ENCODE peak calls at places on chromosomes 5 and 9, in four cellular contexts. C, H, X and E are unnamed samples.

GRCh38 chr9:132151118-132151517 is 10.7 kb upstream of the NTNG2 start:
- DNase-seq in C (no peak), X (no peak), H (no peak), E (no peak)

GRCh38 chr9:132006657-132007370 is 72.9 kb downstream of the MED27 start:
- DNase-seq in C (peak; percentile 70), H (peak; percentile 88), X (peak; percentile 72), E (no peak)

GRCh38 chr9:136695435-136695895 is 8.2 kb upstream of the AGPAT2 start:
- DNase-seq in X (no peak), C (no peak), H (no peak), E (no peak)

GRCh38 chr9:128995791-128996190 is 32.3 kb downstream of the SH3GLB2 start:
- DNase-seq in H (no peak), X (no peak), C (no peak), E (no peak)

GRCh38 chr5:169567079-169567478 is 16.5 kb upstream of the SPDL1 start:
- DNase-seq in C (peak; percentile 25), H (no peak), X (peak; percentile 10), E (no peak)

GRCh38 chr9:114503522-114504340 is 1.5 kb downstream of the WHRN start:
- DNase-seq in C (no peak), X (no peak), H (no peak), E (no peak)

GRCh38 chr9:110101531-110102161 is 106.3 kb downstream of the C9orf152 start:
- DNase-seq in H (peak; percentile 45), C (peak; percentile 45), X (peak; percentile 83), E (no peak)

GRCh38 chr5:150640311-150641005 is at the start of gene SYNPO:
- DNase-seq in H (peak; percentile 98), X (peak; percentile 98), C (peak; percentile 93), E (peak; percentile 90)

GRCh38 chr9:107750741-107751521 is 261.4 kb upstream of the KLF4 start:
- DNase-seq in C (peak; percentile 99), H (peak; percentile 100), X (peak; percentile 99), E (peak; percentile 98)

GRCh38 chr9:104088416-104088815 is 5.7 kb upstream of the SMC2 start:
- DNase-seq in C (peak; percentile 23), X (peak; percentile 3), H (no peak), E (no peak)

GRCh38 chr5:523658-524441 is 399 bp downstream of the SLC9A3 start:
- DNase-seq in H (no peak), X (no peak), C (no peak), E (no peak)

GRCh38 chr5:15510092-15510491 is 10.1 kb downstream of the FBXL7 start:
- DNase-seq in H (peak; percentile 26), C (peak; percentile 96), X (peak; percentile 35), E (no peak)

GRCh38 chr5:168377525-168377924 is 86.1 kb downstream of the WWC1 start:
- DNase-seq in H (no peak), X (no peak), C (no peak), E (no peak)

GRCh38 chr5:7762267-7762666 is 88.7 kb downstream of the CFAP90 start:
- DNase-seq in H (no peak), X (no peak), C (no peak), E (no peak)

GRCh38 chr5:14219800-14220512 is 76.8 kb downstream of the TRIO start:
- DNase-seq in H (no peak), X (no peak), C (no peak), E (no peak)

GRCh38 chr9:124869466-124869985 is 7.6 kb downstream of the ARPC5L start:
- DNase-seq in H (no peak), X (no peak), C (no peak), E (no peak)

GRCh38 chr5:157516626-157517325 is 56.8 kb downstream of the NIPAL4 start:
- DNase-seq in H (peak; percentile 97), C (peak; percentile 95), X (peak; percentile 96), E (peak; percentile 89)

DNA sequence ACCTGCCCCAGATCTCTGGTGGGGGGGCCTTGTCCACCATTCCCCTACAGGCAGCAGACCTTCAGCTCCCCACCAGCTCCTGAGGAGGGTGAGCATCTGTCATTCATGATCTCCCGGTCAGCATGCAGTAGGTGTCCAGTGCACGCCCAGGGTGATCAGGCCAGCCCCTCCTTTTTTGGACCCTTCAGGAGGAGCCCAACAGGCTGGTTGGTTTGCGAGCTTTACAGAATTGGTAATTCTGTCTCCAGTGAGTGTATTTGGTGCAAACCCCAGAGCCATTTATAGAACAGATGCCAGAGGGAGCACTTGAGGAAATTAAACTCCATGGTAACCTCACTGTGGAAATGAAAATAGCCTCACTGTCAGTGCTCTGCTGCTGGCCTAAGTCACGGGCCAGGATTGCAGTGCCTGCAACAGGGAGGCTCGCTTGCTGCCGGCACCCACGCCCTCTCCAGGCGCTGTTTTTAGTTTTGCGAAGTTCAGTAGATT is 23.4 kb downstream of the WNK2 start:
- DNase-seq in H (peak; percentile 34), X (peak; percentile 11), C (peak; percentile 76), E (peak; percentile 25)
- TF ChIP-seq CTCF in H (no peak), X (no peak), C (peak; percentile 22), E (no peak)

GRCh38 chr5:88108490-88109279 is 160.0 kb downstream of the TMEM161B start:
- DNase-seq in C (no peak), X (no peak), H (peak; percentile 10), E (no peak)
- H3K4me3 ChIP-seq in C (no peak overlapping the region), X (no peak overlapping the region), H (no peak overlapping the region), E (no peak overlapping the region)

GRCh38 chr5:74934949-74935751 is 69.0 kb upstream of the FAM169A start:
- DNase-seq in C (peak; percentile 82), X (peak; percentile 50), H (peak; percentile 75), E (peak; percentile 29)
- TF ChIP-seq CTCF in C (peak; percentile 58), X (peak; percentile 38), H (peak; percentile 40), E (peak; percentile 39)

DNA sequence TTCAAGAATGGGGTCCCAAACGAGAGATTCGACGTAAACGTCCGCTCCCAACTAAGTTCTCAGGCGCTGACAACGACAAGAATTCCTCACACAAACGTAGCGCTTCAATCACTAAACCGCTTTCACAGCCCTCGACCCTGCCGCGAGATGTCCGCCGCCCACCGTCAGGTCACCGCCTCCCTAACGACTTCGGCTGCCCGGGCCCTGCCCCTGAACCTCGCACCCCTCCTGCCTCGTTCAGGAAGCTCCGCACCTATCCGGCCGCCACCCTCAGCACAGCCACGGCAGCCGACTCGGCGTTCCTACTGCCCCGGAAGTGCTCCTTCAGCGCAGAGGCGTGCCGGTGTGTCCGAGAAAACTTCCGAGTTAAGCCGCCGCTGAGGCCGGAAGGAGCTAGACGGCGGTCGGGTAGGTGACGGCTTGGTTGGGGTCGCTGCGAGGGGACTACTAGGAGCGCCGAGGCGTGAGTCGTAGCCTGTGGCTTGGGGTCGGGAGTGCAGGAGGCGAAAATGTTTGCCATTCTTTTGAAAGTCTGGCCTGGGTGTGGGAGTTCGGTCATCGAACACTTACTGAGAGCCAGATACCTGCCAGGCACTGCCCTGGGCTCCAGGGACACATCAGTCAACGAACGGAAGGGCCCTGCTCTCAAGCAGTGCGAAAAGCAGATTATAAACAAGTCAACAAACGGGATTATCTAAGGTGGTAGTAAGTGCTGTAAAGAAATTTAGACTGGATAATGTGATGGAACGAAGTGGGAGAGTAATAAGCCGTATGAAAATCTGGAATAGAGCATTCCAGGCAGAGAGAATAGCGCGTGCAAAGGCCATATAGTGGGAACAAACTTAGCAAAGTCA is at the start of the genes FAM114A2 and MFAP3:
- DNase-seq in C (peak; percentile 79), H (peak; percentile 80), X (peak; percentile 82), E (peak; percentile 85)
- H3K4me3 ChIP-seq in C (peak within 1 kb of the TSS; percentile 94), H (peak within 1 kb of the TSS; percentile 95), X (peak within 1 kb of the TSS; percentile 59), E (peak within 1 kb of the TSS; percentile 95)

GRCh38 chr5:126778675-126779403 is 1.9 kb downstream of the LMNB1 start:
- DNase-seq in C (no peak), H (peak; percentile 9), X (no peak), E (no peak)

GRCh38 chr5:126777974-126778674 is 1.2 kb downstream of the LMNB1 start:
- DNase-seq in X (peak; percentile 95), C (peak; percentile 92), H (peak; percentile 94), E (peak; percentile 92)

GRCh38 chr5:126780165-126780827 is 3.4 kb downstream of the LMNB1 start:
- DNase-seq in X (peak; percentile 81), H (peak; percentile 83), C (peak; percentile 75), E (peak; percentile 69)

GRCh38 chr5:126776499-126777256 is at the start of gene LMNB1:
- DNase-seq in X (peak; percentile 94), H (peak; percentile 94), C (peak; percentile 93), E (peak; percentile 86)

GRCh38 chr5:126777257-126777973 is 479 bp downstream of the LMNB1 start:
- DNase-seq in C (peak; percentile 52), X (peak; percentile 61), H (peak; percentile 53), E (peak; percentile 51)
- TF ChIP-seq CTCF in C (peak; percentile 13), X (peak; percentile 16), H (no peak), E (peak; percentile 34)

DNA sequence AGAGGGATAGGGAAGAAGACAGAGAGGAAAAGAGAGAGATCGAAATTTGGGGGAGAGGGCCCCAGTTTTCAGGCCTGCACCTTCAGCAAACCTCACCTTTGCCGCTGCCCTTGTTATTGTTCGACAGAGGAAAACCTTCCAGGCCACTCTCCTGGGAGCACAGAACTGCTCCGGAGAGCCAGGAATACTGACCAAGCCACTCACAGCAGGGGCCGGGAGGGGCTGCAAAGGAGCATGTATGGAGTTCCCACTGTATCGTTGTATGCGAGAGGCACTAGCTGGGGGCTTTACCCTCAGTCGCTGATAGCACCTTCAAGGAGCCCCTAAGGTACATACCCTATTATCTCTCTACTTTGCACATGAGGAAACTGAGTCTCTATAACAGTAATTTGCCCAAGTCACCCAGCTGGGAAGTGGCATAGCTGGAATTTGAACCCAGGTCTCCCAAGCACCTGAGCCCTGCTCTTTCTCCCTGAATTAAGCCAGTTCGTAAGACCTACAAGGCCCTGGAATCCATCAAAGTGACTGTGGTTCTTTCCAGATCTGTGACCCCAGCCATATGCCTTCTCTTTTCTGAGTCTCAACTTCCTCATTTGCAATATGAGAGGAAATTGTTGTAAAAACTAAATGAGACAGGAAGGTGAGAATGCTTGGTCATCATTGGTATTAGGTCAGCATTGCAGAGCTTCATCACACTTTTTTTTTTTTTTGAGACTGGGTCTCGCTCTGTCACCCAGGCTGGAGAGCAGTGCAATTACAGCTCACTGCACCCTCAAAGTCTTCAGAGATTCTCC is 21.0 kb upstream of the FOXE1 start:
- DNase-seq in X (no peak), H (no peak), C (no peak), E (no peak)
- H3K4me3 ChIP-seq in X (no peak overlapping the region), H (no peak overlapping the region), C (no peak overlapping the region), E (no peak overlapping the region)

DNA sequence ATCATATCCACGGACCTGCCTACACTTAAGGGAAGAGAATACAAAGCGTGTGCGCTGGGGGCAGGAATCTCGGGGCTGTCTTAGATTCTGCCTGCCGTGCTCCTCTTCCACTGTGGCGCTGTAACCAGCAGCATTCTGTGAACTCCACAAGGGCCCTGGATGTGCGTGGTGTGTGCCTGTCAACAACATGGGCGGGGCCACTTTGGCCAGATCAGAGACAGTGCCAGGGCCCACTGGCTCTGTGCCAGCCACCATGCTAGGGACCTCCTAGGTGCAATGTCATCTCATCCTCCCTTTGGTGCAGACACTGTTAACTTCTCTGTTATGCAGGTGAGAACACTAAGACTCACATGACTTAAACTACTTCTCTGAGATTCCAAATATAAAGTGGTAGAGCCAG is 113.7 kb downstream of the COL23A1 start:
- DNase-seq in H (no peak), X (no peak), C (no peak), E (no peak)
- TF ChIP-seq CTCF in H (no peak), X (no peak), C (no peak), E (no peak)

DNA sequence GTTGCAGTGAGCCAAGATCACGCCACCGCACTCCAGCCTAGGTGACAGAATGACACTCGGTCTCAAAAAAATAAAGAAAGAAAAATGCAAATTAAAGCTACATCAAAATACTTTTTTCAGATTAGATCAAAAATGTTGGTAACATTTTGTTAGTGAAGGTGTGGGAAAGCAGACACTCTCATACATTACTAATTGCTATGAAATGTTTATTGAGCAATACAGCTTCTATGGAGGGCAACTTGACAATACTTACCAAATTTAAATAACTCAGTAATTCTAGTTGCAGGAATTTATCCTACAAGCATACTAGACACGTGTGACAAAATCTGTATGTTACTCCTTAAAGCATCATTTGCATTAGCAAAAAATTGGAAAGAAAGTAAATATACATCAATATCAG is 4.1 kb downstream of the TRIM23 start:
- DNase-seq in H (peak; percentile 0), X (no peak), C (peak; percentile 18), E (no peak)
- H3K4me3 ChIP-seq in H (no peak overlapping the region), X (no peak overlapping the region), C (no peak overlapping the region), E (no peak overlapping the region)